ENCODE peak calls at places on chromosomes 2 and 18, in nine cellular contexts. M is stimulated activated CD4-positive, alpha-beta T cell treated with anti-CD3 and anti-CD28 coated beads, Interleukin-2, amount 100 ng/mL, for 24 hours; L is Panc1; U is kidney; X is NCI-H2029; N is NB4; G is coronary artery; O is small intestine; J is NCI-H187 treated with DMSO at 0.1 percent for 48 hours. D is an unnamed sample.

GRCh38 chr2:98580656-98581284 is 27.5 kb downstream of the COA5 start:
- DNase-seq in G (peak), L (no peak), U (no peak), N (no peak), X (no peak), J (no peak), O (no peak), M (no peak), D (no peak)

GRCh38 chr18:7480853-7481252 is 86.3 kb upstream of the PTPRM start:
- DNase-seq in J (no peak), G (no peak), X (no peak), M (no peak), N (no peak), U (no peak), L (no peak), O (no peak), D (no peak)

GRCh38 chr2:10363861-10364610 is 61.3 kb downstream of the HPCAL1 start:
- DNase-seq in O (no peak), L (no peak), U (no peak), M (no peak), J (no peak), N (no peak), X (no peak), G (no peak), D (no peak)

GRCh38 chr2:45781464-45781811 is 130.0 kb downstream of the PRKCE start:
- DNase-seq in G (no peak), M (no peak), J (no peak), O (no peak), L (no peak), N (no peak), X (no peak), U (no peak), D (no peak)

GRCh38 chr2:130843321-130843985 is 6.7 kb downstream of the ARHGEF4 start:
- DNase-seq in G (no peak), X (no peak), M (no peak), O (no peak), N (no peak), J (no peak), U (peak), L (no peak), D (no peak)

GRCh38 chr2:136116111-136116812 is 1.7 kb downstream of the CXCR4 start:
- DNase-seq in G (no peak), L (no peak), M (peak), X (no peak), U (peak), N (peak), J (no peak), O (peak), D (peak)

GRCh38 chr2:74862268-74862964 is 28.5 kb downstream of the HK2 start:
- DNase-seq in J (no peak), N (no peak), X (no peak), L (no peak), U (no peak), O (peak), M (no peak), G (no peak), D (no peak)

GRCh38 chr2:9439536-9439935 is 16.1 kb downstream of the CPSF3 start:
- DNase-seq in M (no peak), U (no peak), N (no peak), L (no peak), X (no peak), J (no peak), O (no peak), G (no peak), D (no peak)

GRCh38 chr2:66957677-66958076 is 439.5 kb upstream of the ETAA1 start:
- DNase-seq in G (no peak), M (no peak), U (no peak), O (no peak), X (no peak), N (no peak), J (no peak), L (no peak), D (no peak)

GRCh38 chr2:36330456-36331395 is 24.9 kb upstream of the CRIM1 start:
- DNase-seq in X (no peak), J (no peak), O (no peak), U (no peak), M (no peak), N (no peak), G (no peak), L (no peak), D (no peak)

GRCh38 chr2:190402986-190403385 is 5.2 kb upstream of the MFSD6 start:
- DNase-seq in O (no peak), J (no peak), M (no peak), N (no peak), G (no peak), L (no peak), U (no peak), X (no peak), D (no peak)

GRCh38 chr2:9565436-9566153 is 10.0 kb upstream of the ADAM17 start:
- DNase-seq in O (peak), X (no peak), J (no peak), L (peak), N (no peak), M (no peak), U (peak), G (peak), D (no peak)

GRCh38 chr2:69717902-69718301 is 24.0 kb upstream of the ANXA4 start:
- DNase-seq in J (no peak), L (no peak), M (no peak), O (no peak), G (no peak), N (no peak), X (no peak), U (no peak), D (no peak)

GRCh38 chr18:40404284-40404683 is 1550.8 kb upstream of the PIK3C3 start:
- DNase-seq in U (no peak), L (no peak), J (no peak), G (no peak), X (no peak), N (no peak), M (no peak), O (no peak), D (no peak)

GRCh38 chr2:84395819-84396218 is 63.3 kb downstream of the SUCLG1 start:
- DNase-seq in U (no peak), N (no peak), J (no peak), G (no peak), L (no peak), M (no peak), X (no peak), O (no peak), D (no peak)

GRCh38 chr2:136182315-136182714 is 64.4 kb upstream of the CXCR4 start:
- DNase-seq in X (no peak), M (no peak), J (no peak), N (no peak), U (no peak), O (no peak), G (no peak), L (no peak), D (no peak)

GRCh38 chr2:127044977-127045654 is 61.8 kb downstream of the BIN1 start:
- DNase-seq in G (peak), M (no peak), U (peak), X (no peak), N (no peak), O (no peak), L (no peak), J (no peak), D (no peak)

GRCh38 chr18:10771053-10771709 is 245.4 kb downstream of the NAPG start:
- DNase-seq in J (no peak), M (no peak), N (no peak), X (no peak), O (no peak), U (no peak), L (no peak), G (no peak), D (no peak)

GRCh38 chr2:43736637-43737036 is 37.2 kb upstream of the DYNC2LI1 start:
- DNase-seq in X (no peak), L (no peak), G (no peak), M (no peak), J (no peak), N (no peak), O (no peak), U (no peak), D (no peak)

GRCh38 chr2:145036421-145036901 is 516.5 kb upstream of the ZEB2 start:
- DNase-seq in L (no peak), N (no peak), X (no peak), G (no peak), M (no peak), U (no peak), O (no peak), J (no peak), D (no peak)

GRCh38 chr18:48829443-48830149 is 121.2 kb downstream of the SMAD7 start:
- DNase-seq in N (no peak), X (no peak), O (no peak), J (no peak), G (peak), U (peak), L (no peak), M (peak), D (no peak)

GRCh38 chr2:210617732-210618330 is 61.4 kb downstream of the CPS1 start:
- DNase-seq in J (peak), G (no peak), X (peak), O (peak), M (no peak), N (peak), L (peak), U (no peak), D (peak)

GRCh38 chr2:128307595-128307994 is 11.1 kb downstream of the HS6ST1 start:
- DNase-seq in M (no peak), N (no peak), G (no peak), O (no peak), J (no peak), L (no peak), X (no peak), U (no peak), D (no peak)

GRCh38 chr18:76496200-76496890 is 1.3 kb upstream of the ZNF516 start:
- DNase-seq in M (peak), N (peak), G (no peak), X (peak), U (peak), L (no peak), O (peak), J (no peak), D (peak)

GRCh38 chr2:44542520-44542919 is 180.8 kb downstream of the CAMKMT start:
- DNase-seq in N (no peak), G (no peak), U (no peak), X (no peak), O (no peak), M (no peak), J (no peak), L (no peak), D (no peak)

GRCh38 chr18:24244698-24245097 is 105.8 kb downstream of the CABYR start:
- DNase-seq in U (no peak), J (no peak), X (no peak), G (no peak), M (no peak), O (no peak), L (no peak), N (no peak), D (no peak)

GRCh38 chr2:205706769-205707375 is 24.6 kb downstream of the NRP2 start:
- DNase-seq in G (no peak), X (no peak), O (no peak), J (no peak), N (peak), U (peak), L (no peak), M (peak), D (peak)

GRCh38 chr2:108396845-108397244 is 19.1 kb downstream of the SULT1C4 start:
- DNase-seq in U (no peak), M (no peak), O (no peak), X (no peak), J (no peak), N (peak), L (no peak), G (no peak), D (peak)

GRCh38 chr2:17515652-17516051 is 2.6 kb downstream of the RAD51AP2 start:
- DNase-seq in U (no peak), X (no peak), J (no peak), G (no peak), L (no peak), O (no peak), M (no peak), N (no peak), D (peak)

GRCh38 chr2:10477443-10478297 is 29.5 kb upstream of the ODC1 start:
- DNase-seq in L (no peak), X (no peak), J (no peak), N (peak), M (no peak), U (no peak), O (no peak), G (no peak), D (no peak)

GRCh38 chr2:240170354-240170735 is 29.9 kb upstream of the OTOS start:
- DNase-seq in L (no peak), O (no peak), X (no peak), G (no peak), U (peak), M (no peak), J (no peak), N (no peak), D (no peak)

GRCh38 chr2:217875556-217876252 is 127.1 kb downstream of the TNS1 start:
- DNase-seq in J (no peak), U (peak), X (no peak), N (no peak), L (no peak), G (no peak), M (no peak), O (no peak), D (no peak)

GRCh38 chr2:150127995-150128394 is 359.5 kb downstream of the RND3 start:
- DNase-seq in J (no peak), U (no peak), M (no peak), G (no peak), L (no peak), N (no peak), O (no peak), X (no peak), D (no peak)

GRCh38 chr2:71347517-71347916 is 15.9 kb downstream of the ZNF638 start:
- DNase-seq in L (no peak), U (no peak), M (no peak), G (no peak), X (no peak), O (no peak), N (peak), J (no peak), D (peak)

GRCh38 chr2:189267925-189268579 is 88.5 kb upstream of the COL5A2 start:
- DNase-seq in G (no peak), L (no peak), M (no peak), O (no peak), N (no peak), U (no peak), X (no peak), J (no peak), D (no peak)

GRCh38 chr18:2984703-2985261 is 28.2 kb downstream of the LPIN2 start:
- DNase-seq in M (no peak), J (no peak), G (no peak), O (peak), L (no peak), U (no peak), X (no peak), N (no peak), D (no peak)